ENCODE peak calls at places on chromosomes 1 and 21, in nine cellular contexts. One of them, this sample, is unnamed.
A peak's percentile ranks its signal among the peaks of the same experiment; 100 is the strongest.

GRCh38 chr1:72397786-72398185 is 115.4 kb upstream of the NEGR1 start:
- DNase-seq in lower leg skin: no peak
- DNase-seq in AG09309: peak; percentile 66
- DNase-seq in CD8-positive, alpha-beta T cell: no peak
- DNase-seq in fibroblast of the aortic adventitia: peak; percentile 87
- DNase-seq in brain microvascular endothelial cell: peak; percentile 90
- DNase-seq in ascending aorta: no peak
- DNase-seq in fibroblast of mammary gland: peak; percentile 81
- DNase-seq in right atrium auricular region: no peak
- DNase-seq in this sample: no peak

GRCh38 chr1:43321331-43321891 is 16.2 kb upstream of the MPL start:
- DNase-seq in fibroblast of the aortic adventitia: no peak
- DNase-seq in fibroblast of mammary gland: no peak
- DNase-seq in brain microvascular endothelial cell: no peak
- DNase-seq in lower leg skin: no peak
- DNase-seq in ascending aorta: no peak
- DNase-seq in AG09309: no peak
- DNase-seq in CD8-positive, alpha-beta T cell: no peak
- DNase-seq in right atrium auricular region: no peak
- DNase-seq in this sample: no peak

GRCh38 chr1:16720403-16721223 is 19.7 kb upstream of the RNU1-4 start:
- DNase-seq in AG09309: no peak
- DNase-seq in fibroblast of mammary gland: no peak
- DNase-seq in brain microvascular endothelial cell: no peak
- DNase-seq in lower leg skin: peak; percentile 78
- DNase-seq in ascending aorta: no peak
- DNase-seq in fibroblast of the aortic adventitia: no peak
- DNase-seq in CD8-positive, alpha-beta T cell: no peak
- DNase-seq in right atrium auricular region: peak; percentile 58
- DNase-seq in this sample: no peak

GRCh38 chr1:8427986-8428385 is 110.1 kb downstream of the SLC45A1 start:
- DNase-seq in ascending aorta: no peak
- DNase-seq in CD8-positive, alpha-beta T cell: no peak
- DNase-seq in right atrium auricular region: no peak
- DNase-seq in brain microvascular endothelial cell: no peak
- DNase-seq in fibroblast of mammary gland: no peak
- DNase-seq in lower leg skin: no peak
- DNase-seq in fibroblast of the aortic adventitia: no peak
- DNase-seq in AG09309: no peak
- DNase-seq in this sample: no peak

GRCh38 chr1:40844079-40844478 is 18.1 kb downstream of the CITED4 start:
- DNase-seq in ascending aorta: no peak
- DNase-seq in lower leg skin: no peak
- DNase-seq in fibroblast of the aortic adventitia: no peak
- DNase-seq in brain microvascular endothelial cell: no peak
- DNase-seq in right atrium auricular region: no peak
- DNase-seq in fibroblast of mammary gland: no peak
- DNase-seq in CD8-positive, alpha-beta T cell: no peak
- DNase-seq in AG09309: no peak
- DNase-seq in this sample: no peak

GRCh38 chr1:38046884-38047602 is 450 bp upstream of the POU3F1 start:
- DNase-seq in CD8-positive, alpha-beta T cell: peak; percentile 62
- DNase-seq in right atrium auricular region: peak; percentile 83
- DNase-seq in AG09309: no peak
- DNase-seq in ascending aorta: peak; percentile 64
- DNase-seq in fibroblast of the aortic adventitia: peak; percentile 63
- DNase-seq in brain microvascular endothelial cell: peak; percentile 63
- DNase-seq in fibroblast of mammary gland: peak; percentile 59
- DNase-seq in lower leg skin: peak; percentile 96
- DNase-seq in this sample: peak; percentile 61

GRCh38 chr1:152035406-152036315 is 1.1 kb downstream of the S100A11 start:
- DNase-seq in CD8-positive, alpha-beta T cell: no peak
- DNase-seq in fibroblast of mammary gland: no peak
- DNase-seq in right atrium auricular region: no peak
- DNase-seq in ascending aorta: no peak
- DNase-seq in lower leg skin: no peak
- DNase-seq in AG09309: no peak
- DNase-seq in fibroblast of the aortic adventitia: peak; percentile 49
- DNase-seq in brain microvascular endothelial cell: no peak
- DNase-seq in this sample: no peak

GRCh38 chr1:28208818-28209441 is 23.9 kb downstream of the DNAJC8 start:
- DNase-seq in fibroblast of the aortic adventitia: peak; percentile 81
- DNase-seq in fibroblast of mammary gland: peak; percentile 73
- DNase-seq in lower leg skin: no peak
- DNase-seq in AG09309: peak; percentile 24
- DNase-seq in CD8-positive, alpha-beta T cell: peak; percentile 29
- DNase-seq in brain microvascular endothelial cell: peak; percentile 66
- DNase-seq in ascending aorta: no peak
- DNase-seq in right atrium auricular region: no peak
- DNase-seq in this sample: peak; percentile 45

DNA sequence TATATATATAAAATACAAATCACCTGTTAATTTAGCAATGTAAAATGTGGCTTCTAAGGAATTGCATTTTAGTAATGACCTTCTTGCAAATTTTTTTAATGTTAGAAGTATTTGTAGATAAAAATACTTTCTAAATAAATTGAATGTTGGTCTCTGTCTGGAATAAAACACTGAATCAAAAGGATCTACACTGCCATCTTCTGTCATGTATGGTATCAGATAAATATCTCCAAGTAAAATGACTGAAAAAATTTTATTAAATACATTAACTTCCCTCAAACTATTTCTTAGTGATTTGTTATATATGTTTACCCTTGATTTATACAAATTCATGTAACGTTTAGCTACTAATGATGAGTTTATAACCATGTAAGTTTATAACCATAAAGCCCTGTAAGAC is 2029.3 kb downstream of the MRPL39 start:
- DNase-seq in CD8-positive, alpha-beta T cell: no peak
- DNase-seq in AG09309: no peak
- DNase-seq in lower leg skin: no peak
- DNase-seq in fibroblast of mammary gland: no peak
- DNase-seq in ascending aorta: no peak
- DNase-seq in brain microvascular endothelial cell: no peak
- DNase-seq in fibroblast of the aortic adventitia: no peak
- DNase-seq in right atrium auricular region: no peak
- DNase-seq in this sample: no peak
- TF ChIP-seq CTCF in CD8-positive, alpha-beta T cell: no peak
- TF ChIP-seq CTCF in AG09309: no peak
- TF ChIP-seq CTCF in lower leg skin: no peak
- TF ChIP-seq CTCF in fibroblast of mammary gland: no peak
- TF ChIP-seq CTCF in ascending aorta: no peak
- TF ChIP-seq CTCF in brain microvascular endothelial cell: no peak
- TF ChIP-seq CTCF in fibroblast of the aortic adventitia: no peak
- TF ChIP-seq CTCF in right atrium auricular region: no peak
- TF ChIP-seq CTCF in this sample: no peak

DNA sequence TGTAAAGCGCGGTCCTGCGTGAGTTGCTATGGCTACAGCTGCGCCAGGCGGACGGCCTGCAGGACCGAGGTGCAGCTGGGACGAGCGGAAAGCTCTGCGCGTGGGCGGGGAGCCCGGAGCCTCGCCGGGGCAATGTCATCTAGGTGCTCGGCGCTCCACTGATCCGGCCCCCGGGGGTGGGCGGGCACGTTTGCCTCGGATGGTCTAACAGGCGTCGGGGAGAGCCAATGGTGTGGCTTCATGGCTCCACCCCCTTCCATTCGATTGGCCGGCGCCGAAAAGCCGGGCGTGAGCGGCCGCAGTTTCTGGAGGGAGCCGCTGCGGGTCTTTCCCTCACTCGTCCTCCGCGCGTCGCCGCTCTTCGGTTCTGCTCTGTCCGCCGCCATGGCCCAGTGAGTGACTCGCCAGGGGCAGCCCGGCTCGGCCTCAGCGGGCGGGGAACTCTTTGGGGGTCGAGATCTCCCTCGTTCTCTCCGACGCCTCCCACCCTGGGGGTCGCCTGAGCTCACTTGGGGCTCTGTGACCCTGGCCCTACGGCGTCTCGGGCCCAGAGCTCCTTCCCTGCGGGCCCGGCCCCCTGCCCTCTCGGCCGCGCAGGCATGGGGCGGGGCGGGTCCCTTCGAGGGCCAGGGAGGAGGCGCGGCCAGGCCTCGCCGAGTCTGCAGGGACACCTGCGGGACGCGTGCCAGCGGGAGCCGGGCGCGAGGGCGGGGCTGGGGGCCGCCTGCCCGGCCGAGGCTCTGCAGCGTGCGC is at the start of gene PGD:
- DNase-seq in fibroblast of mammary gland: peak; percentile 97
- DNase-seq in fibroblast of the aortic adventitia: peak; percentile 98
- DNase-seq in CD8-positive, alpha-beta T cell: peak; percentile 96
- DNase-seq in brain microvascular endothelial cell: peak; percentile 99
- DNase-seq in right atrium auricular region: peak; percentile 99
- DNase-seq in lower leg skin: peak; percentile 100
- DNase-seq in ascending aorta: peak; percentile 96
- DNase-seq in AG09309: peak; percentile 87
- DNase-seq in this sample: peak; percentile 96
- TF ChIP-seq CTCF in fibroblast of mammary gland: no peak
- TF ChIP-seq CTCF in fibroblast of the aortic adventitia: peak; percentile 2
- TF ChIP-seq CTCF in CD8-positive, alpha-beta T cell: no peak
- TF ChIP-seq CTCF in brain microvascular endothelial cell: no peak
- TF ChIP-seq CTCF in right atrium auricular region: no peak
- TF ChIP-seq CTCF in lower leg skin: no peak
- TF ChIP-seq CTCF in ascending aorta: no peak
- TF ChIP-seq CTCF in AG09309: no peak
- TF ChIP-seq CTCF in this sample: no peak

GRCh38 chr1:186681136-186681535 is 913 bp upstream of the PTGS2 start:
- DNase-seq in ascending aorta: no peak
- DNase-seq in fibroblast of the aortic adventitia: peak; percentile 52
- DNase-seq in right atrium auricular region: no peak
- DNase-seq in lower leg skin: no peak
- DNase-seq in CD8-positive, alpha-beta T cell: no peak
- DNase-seq in AG09309: no peak
- DNase-seq in fibroblast of mammary gland: peak; percentile 10
- DNase-seq in brain microvascular endothelial cell: no peak
- DNase-seq in this sample: no peak

GRCh38 chr1:186683637-186684410 is 3.6 kb upstream of the PTGS2 start:
- DNase-seq in fibroblast of mammary gland: no peak
- DNase-seq in brain microvascular endothelial cell: no peak
- DNase-seq in CD8-positive, alpha-beta T cell: no peak
- DNase-seq in ascending aorta: no peak
- DNase-seq in right atrium auricular region: no peak
- DNase-seq in fibroblast of the aortic adventitia: peak; percentile 17
- DNase-seq in AG09309: no peak
- DNase-seq in lower leg skin: no peak
- DNase-seq in this sample: no peak

GRCh38 chr1:186682721-186683120 is 2.5 kb upstream of the PTGS2 start:
- DNase-seq in fibroblast of the aortic adventitia: peak; percentile 86
- DNase-seq in ascending aorta: no peak
- DNase-seq in brain microvascular endothelial cell: no peak
- DNase-seq in fibroblast of mammary gland: peak; percentile 64
- DNase-seq in lower leg skin: no peak
- DNase-seq in right atrium auricular region: no peak
- DNase-seq in CD8-positive, alpha-beta T cell: no peak
- DNase-seq in AG09309: no peak
- DNase-seq in this sample: no peak

GRCh38 chr1:186681806-186682205 is 1.6 kb upstream of the PTGS2 start:
- DNase-seq in ascending aorta: no peak
- DNase-seq in fibroblast of mammary gland: peak; percentile 57
- DNase-seq in lower leg skin: no peak
- DNase-seq in fibroblast of the aortic adventitia: peak; percentile 88
- DNase-seq in AG09309: peak; percentile 23
- DNase-seq in right atrium auricular region: no peak
- DNase-seq in CD8-positive, alpha-beta T cell: no peak
- DNase-seq in brain microvascular endothelial cell: no peak
- DNase-seq in this sample: no peak

DNA sequence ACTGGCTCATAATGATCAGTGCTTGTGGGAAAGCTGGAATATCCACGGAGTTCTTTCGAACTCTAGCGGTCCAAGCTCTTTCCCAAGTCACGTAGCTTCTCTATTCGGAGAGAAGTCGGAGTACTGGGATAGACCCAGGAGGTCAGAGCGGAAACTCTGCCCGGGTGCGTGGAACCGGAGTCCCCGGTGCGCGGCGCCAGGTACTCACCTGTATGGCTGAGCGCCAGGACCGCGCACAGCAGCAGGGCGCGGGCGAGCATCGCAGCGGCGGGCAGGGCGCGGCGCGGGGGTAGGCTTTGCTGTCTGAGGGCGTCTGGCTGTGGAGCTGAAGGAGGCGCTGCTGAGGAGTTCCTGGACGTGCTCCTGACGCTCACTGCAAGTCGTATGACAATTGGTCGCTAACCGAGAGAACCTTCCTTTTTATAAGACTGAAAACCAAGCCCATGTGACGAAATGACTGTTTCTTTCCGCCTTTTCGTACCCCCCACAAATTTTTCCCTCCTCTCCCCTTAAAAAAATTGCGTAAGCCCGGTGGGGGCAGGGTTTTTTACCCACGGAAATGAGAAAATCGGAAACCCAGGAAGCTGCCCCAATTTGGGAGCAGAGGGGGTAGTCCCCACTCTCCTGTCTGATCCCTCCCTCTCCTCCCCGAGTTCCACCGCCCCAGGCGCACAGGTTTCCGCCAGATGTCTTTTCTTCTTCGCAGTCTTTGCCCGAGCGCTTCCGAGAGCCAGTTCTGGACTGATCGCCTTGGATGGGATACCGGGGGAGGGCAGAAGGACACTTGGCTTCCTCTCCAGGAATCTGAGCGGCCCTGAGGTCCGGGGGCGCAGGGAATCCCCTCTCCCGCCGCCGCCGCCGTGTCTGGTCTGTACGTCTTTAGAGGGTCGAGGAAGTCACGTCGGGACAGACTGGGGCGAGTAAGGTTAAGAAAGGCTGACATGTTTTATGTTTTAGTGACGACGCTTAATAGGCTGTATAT is at the start of gene PTGS2:
- DNase-seq in fibroblast of the aortic adventitia: peak; percentile 98
- DNase-seq in brain microvascular endothelial cell: peak; percentile 93
- DNase-seq in lower leg skin: peak; percentile 95
- DNase-seq in fibroblast of mammary gland: peak; percentile 95
- DNase-seq in CD8-positive, alpha-beta T cell: no peak
- DNase-seq in ascending aorta: peak; percentile 32
- DNase-seq in AG09309: peak; percentile 90
- DNase-seq in right atrium auricular region: peak; percentile 91
- DNase-seq in this sample: peak; percentile 15
- TF ChIP-seq CTCF in fibroblast of the aortic adventitia: peak; percentile 69
- TF ChIP-seq CTCF in brain microvascular endothelial cell: peak; percentile 75
- TF ChIP-seq CTCF in lower leg skin: no peak
- TF ChIP-seq CTCF in fibroblast of mammary gland: peak; percentile 44
- TF ChIP-seq CTCF in CD8-positive, alpha-beta T cell: no peak
- TF ChIP-seq CTCF in ascending aorta: peak; percentile 48
- TF ChIP-seq CTCF in AG09309: peak; percentile 62
- TF ChIP-seq CTCF in right atrium auricular region: peak; percentile 55
- TF ChIP-seq CTCF in this sample: no peak

GRCh38 chr1:89598450-89599331 is 34.2 kb upstream of the LRRC8C start:
- DNase-seq in lower leg skin: no peak
- DNase-seq in brain microvascular endothelial cell: peak; percentile 47
- DNase-seq in right atrium auricular region: no peak
- DNase-seq in AG09309: no peak
- DNase-seq in fibroblast of the aortic adventitia: peak; percentile 55
- DNase-seq in CD8-positive, alpha-beta T cell: no peak
- DNase-seq in ascending aorta: no peak
- DNase-seq in fibroblast of mammary gland: peak; percentile 53
- DNase-seq in this sample: no peak

GRCh38 chr1:89600792-89601191 is 32.1 kb upstream of the LRRC8C start:
- DNase-seq in fibroblast of the aortic adventitia: no peak
- DNase-seq in right atrium auricular region: no peak
- DNase-seq in fibroblast of mammary gland: no peak
- DNase-seq in CD8-positive, alpha-beta T cell: no peak
- DNase-seq in brain microvascular endothelial cell: no peak
- DNase-seq in ascending aorta: no peak
- DNase-seq in AG09309: no peak
- DNase-seq in lower leg skin: no peak
- DNase-seq in this sample: no peak

GRCh38 chr1:89602871-89603404 is 30.0 kb upstream of the LRRC8C start:
- DNase-seq in fibroblast of the aortic adventitia: no peak
- DNase-seq in lower leg skin: no peak
- DNase-seq in CD8-positive, alpha-beta T cell: no peak
- DNase-seq in AG09309: no peak
- DNase-seq in brain microvascular endothelial cell: no peak
- DNase-seq in fibroblast of mammary gland: no peak
- DNase-seq in ascending aorta: no peak
- DNase-seq in right atrium auricular region: no peak
- DNase-seq in this sample: no peak

GRCh38 chr1:89603651-89604413 is 29.1 kb upstream of the LRRC8C start:
- DNase-seq in lower leg skin: no peak
- DNase-seq in CD8-positive, alpha-beta T cell: no peak
- DNase-seq in right atrium auricular region: no peak
- DNase-seq in fibroblast of the aortic adventitia: peak; percentile 22
- DNase-seq in ascending aorta: no peak
- DNase-seq in brain microvascular endothelial cell: no peak
- DNase-seq in AG09309: peak; percentile 14
- DNase-seq in fibroblast of mammary gland: peak; percentile 75
- DNase-seq in this sample: no peak

GRCh38 chr1:89599332-89599630 is 33.6 kb upstream of the LRRC8C start:
- DNase-seq in lower leg skin: no peak
- DNase-seq in fibroblast of mammary gland: no peak
- DNase-seq in fibroblast of the aortic adventitia: no peak
- DNase-seq in right atrium auricular region: no peak
- DNase-seq in CD8-positive, alpha-beta T cell: no peak
- DNase-seq in brain microvascular endothelial cell: no peak
- DNase-seq in ascending aorta: no peak
- DNase-seq in AG09309: no peak
- DNase-seq in this sample: no peak
- TF ChIP-seq CTCF in lower leg skin: no peak
- TF ChIP-seq CTCF in fibroblast of mammary gland: no peak
- TF ChIP-seq CTCF in fibroblast of the aortic adventitia: no peak
- TF ChIP-seq CTCF in right atrium auricular region: peak; percentile 35
- TF ChIP-seq CTCF in CD8-positive, alpha-beta T cell: peak; percentile 51
- TF ChIP-seq CTCF in brain microvascular endothelial cell: no peak
- TF ChIP-seq CTCF in ascending aorta: no peak
- TF ChIP-seq CTCF in AG09309: no peak
- TF ChIP-seq CTCF in this sample: no peak